ENCODE peak calls at places on chromosomes 16 and 17, in eight cellular contexts. One of them, this sample, is unnamed. For H3K4me1, the result is how much of the 10 kb centered on the place peaks cover.

GRCh38 chr16:35410438-35410837 is 1951.0 kb downstream of the TP53TG3F start:
- DNase-seq in lung: no peak
- DNase-seq in GM23338: no peak
- DNase-seq in body of pancreas: no peak
- DNase-seq in adrenal gland: no peak
- DNase-seq in H9: no peak
- DNase-seq in heart right ventricle: no peak
- DNase-seq in SK-N-SH: no peak
- DNase-seq in this sample: no peak

GRCh38 chr17:32871736-32872135 is 5.2 kb downstream of the MYO1D start:
- DNase-seq in lung: no peak
- DNase-seq in GM23338: no peak
- DNase-seq in body of pancreas: no peak
- DNase-seq in adrenal gland: no peak
- DNase-seq in H9: no peak
- DNase-seq in heart right ventricle: no peak
- DNase-seq in SK-N-SH: no peak
- DNase-seq in this sample: no peak

GRCh38 chr17:17570207-17570797 is 21.2 kb downstream of the PEMT start:
- DNase-seq in lung: no peak
- DNase-seq in GM23338: peak
- DNase-seq in body of pancreas: peak
- DNase-seq in adrenal gland: peak
- DNase-seq in H9: peak
- DNase-seq in heart right ventricle: peak
- DNase-seq in SK-N-SH: peak
- DNase-seq in this sample: peak

GRCh38 chr17:58186591-58186990 is 5.9 kb upstream of the EPX start:
- DNase-seq in lung: no peak
- DNase-seq in GM23338: no peak
- DNase-seq in body of pancreas: no peak
- DNase-seq in adrenal gland: no peak
- DNase-seq in H9: no peak
- DNase-seq in heart right ventricle: no peak
- DNase-seq in SK-N-SH: no peak
- DNase-seq in this sample: no peak

GRCh38 chr16:4729876-4730275 is 4.2 kb downstream of the ANKS3 start:
- DNase-seq in lung: no peak
- DNase-seq in GM23338: no peak
- DNase-seq in body of pancreas: no peak
- DNase-seq in adrenal gland: no peak
- DNase-seq in H9: no peak
- DNase-seq in heart right ventricle: no peak
- DNase-seq in SK-N-SH: no peak
- DNase-seq in this sample: no peak

GRCh38 chr17:81428521-81428920 is 33.3 kb downstream of the BAHCC1 start:
- DNase-seq in lung: no peak
- DNase-seq in GM23338: no peak
- DNase-seq in body of pancreas: no peak
- DNase-seq in adrenal gland: no peak
- DNase-seq in H9: no peak
- DNase-seq in heart right ventricle: no peak
- DNase-seq in SK-N-SH: no peak
- DNase-seq in this sample: no peak

GRCh38 chr17:50165867-50166517 is at the start of gene SGCA:
- DNase-seq in lung: no peak
- DNase-seq in GM23338: no peak
- DNase-seq in body of pancreas: no peak
- DNase-seq in adrenal gland: no peak
- DNase-seq in H9: no peak
- DNase-seq in heart right ventricle: peak
- DNase-seq in SK-N-SH: no peak
- DNase-seq in this sample: no peak

GRCh38 chr16:3173892-3174617 is 13.9 kb upstream of the OR1F1 start:
- DNase-seq in lung: no peak
- DNase-seq in GM23338: peak
- DNase-seq in body of pancreas: no peak
- DNase-seq in adrenal gland: no peak
- DNase-seq in H9: peak
- DNase-seq in heart right ventricle: no peak
- DNase-seq in SK-N-SH: peak
- DNase-seq in this sample: no peak

GRCh38 chr17:58327363-58328194 is 1.0 kb downstream of the TSPOAP1 start:
- DNase-seq in lung: no peak
- DNase-seq in GM23338: no peak
- DNase-seq in body of pancreas: no peak
- DNase-seq in adrenal gland: no peak
- DNase-seq in H9: no peak
- DNase-seq in heart right ventricle: no peak
- DNase-seq in SK-N-SH: peak
- DNase-seq in this sample: no peak

GRCh38 chr17:42704495-42705494 is 22.5 kb downstream of the CNTNAP1 start:
- DNase-seq in lung: no peak
- DNase-seq in GM23338: no peak
- DNase-seq in body of pancreas: no peak
- DNase-seq in adrenal gland: no peak
- DNase-seq in H9: no peak
- DNase-seq in heart right ventricle: no peak
- DNase-seq in SK-N-SH: no peak
- DNase-seq in this sample: no peak

GRCh38 chr16:50389900-50390896 is 21.4 kb upstream of the BRD7 start:
- DNase-seq in lung: no peak
- DNase-seq in GM23338: no peak
- DNase-seq in body of pancreas: no peak
- DNase-seq in adrenal gland: peak
- DNase-seq in H9: no peak
- DNase-seq in heart right ventricle: no peak
- DNase-seq in SK-N-SH: peak
- DNase-seq in this sample: no peak

GRCh38 chr16:54140057-54140787 is 146.4 kb downstream of the IRX3 start:
- DNase-seq in lung: no peak
- DNase-seq in GM23338: no peak
- DNase-seq in body of pancreas: peak
- DNase-seq in adrenal gland: no peak
- DNase-seq in H9: no peak
- DNase-seq in heart right ventricle: no peak
- DNase-seq in SK-N-SH: peak
- DNase-seq in this sample: no peak

GRCh38 chr17:60926466-60927183 is 249.0 kb downstream of the BCAS3 start:
- DNase-seq in lung: no peak
- DNase-seq in GM23338: no peak
- DNase-seq in body of pancreas: no peak
- DNase-seq in adrenal gland: no peak
- DNase-seq in H9: no peak
- DNase-seq in heart right ventricle: no peak
- DNase-seq in SK-N-SH: no peak
- DNase-seq in this sample: no peak

GRCh38 chr17:35254107-35254802 is 11.4 kb downstream of the SLFN5 start:
- DNase-seq in lung: peak
- DNase-seq in GM23338: no peak
- DNase-seq in body of pancreas: peak
- DNase-seq in adrenal gland: peak
- DNase-seq in H9: no peak
- DNase-seq in heart right ventricle: no peak
- DNase-seq in SK-N-SH: no peak
- DNase-seq in this sample: peak

GRCh38 chr16:4694664-4695451 is 1.5 kb downstream of the NUDT16L1 start:
- DNase-seq in lung: no peak
- DNase-seq in GM23338: no peak
- DNase-seq in body of pancreas: no peak
- DNase-seq in adrenal gland: no peak
- DNase-seq in H9: no peak
- DNase-seq in heart right ventricle: peak
- DNase-seq in SK-N-SH: peak
- DNase-seq in this sample: no peak

GRCh38 chr17:64331946-64332493 is 58.6 kb downstream of the PECAM1 start:
- DNase-seq in lung: peak
- DNase-seq in GM23338: no peak
- DNase-seq in body of pancreas: peak
- DNase-seq in adrenal gland: peak
- DNase-seq in H9: no peak
- DNase-seq in heart right ventricle: peak
- DNase-seq in SK-N-SH: no peak
- DNase-seq in this sample: no peak

GRCh38 chr16:24737391-24737871 is 8.0 kb downstream of the TNRC6A start:
- DNase-seq in lung: no peak
- DNase-seq in GM23338: no peak
- DNase-seq in body of pancreas: no peak
- DNase-seq in adrenal gland: no peak
- DNase-seq in H9: no peak
- DNase-seq in heart right ventricle: no peak
- DNase-seq in SK-N-SH: no peak
- DNase-seq in this sample: no peak

GRCh38 chr16:21703589-21704174 is 39.9 kb downstream of the OTOA start:
- DNase-seq in lung: no peak
- DNase-seq in GM23338: no peak
- DNase-seq in body of pancreas: no peak
- DNase-seq in adrenal gland: no peak
- DNase-seq in H9: no peak
- DNase-seq in heart right ventricle: no peak
- DNase-seq in SK-N-SH: no peak
- DNase-seq in this sample: no peak

GRCh38 chr17:8384801-8385335 is 1.9 kb upstream of the RPL26 start:
- DNase-seq in lung: no peak
- DNase-seq in GM23338: peak
- DNase-seq in body of pancreas: no peak
- DNase-seq in adrenal gland: no peak
- DNase-seq in H9: peak
- DNase-seq in heart right ventricle: no peak
- DNase-seq in SK-N-SH: no peak
- DNase-seq in this sample: no peak

GRCh38 chr17:4919511-4920047 is 12.5 kb upstream of the GP1BA start:
- DNase-seq in lung: no peak
- DNase-seq in GM23338: peak
- DNase-seq in body of pancreas: no peak
- DNase-seq in adrenal gland: no peak
- DNase-seq in H9: peak
- DNase-seq in heart right ventricle: no peak
- DNase-seq in SK-N-SH: no peak
- DNase-seq in this sample: no peak

GRCh38 chr16:66127459-66128362 is 238.8 kb upstream of the CDH5 start:
- DNase-seq in lung: no peak
- DNase-seq in GM23338: peak
- DNase-seq in body of pancreas: peak
- DNase-seq in adrenal gland: peak
- DNase-seq in H9: peak
- DNase-seq in heart right ventricle: peak
- DNase-seq in SK-N-SH: peak
- DNase-seq in this sample: no peak

GRCh38 chr16:7315813-7316212 is 16.8 kb upstream of the RBFOX1 start:
- DNase-seq in lung: no peak
- DNase-seq in GM23338: no peak
- DNase-seq in body of pancreas: no peak
- DNase-seq in adrenal gland: no peak
- DNase-seq in H9: no peak
- DNase-seq in heart right ventricle: no peak
- DNase-seq in SK-N-SH: no peak
- DNase-seq in this sample: no peak

GRCh38 chr17:1736348-1737281 is 6.1 kb upstream of the SERPINF2 start:
- DNase-seq in lung: no peak
- DNase-seq in GM23338: no peak
- DNase-seq in body of pancreas: peak
- DNase-seq in adrenal gland: peak
- DNase-seq in H9: no peak
- DNase-seq in heart right ventricle: peak
- DNase-seq in SK-N-SH: peak
- DNase-seq in this sample: no peak

GRCh38 chr17:193841-194806 is 12.7 kb upstream of the DOC2B start:
- DNase-seq in lung: no peak
- DNase-seq in GM23338: no peak
- DNase-seq in body of pancreas: peak
- DNase-seq in adrenal gland: peak
- DNase-seq in H9: no peak
- DNase-seq in heart right ventricle: no peak
- DNase-seq in SK-N-SH: no peak
- DNase-seq in this sample: no peak
- TF ChIP-seq CTCF in lung: no peak
- TF ChIP-seq CTCF in GM23338: no peak
- TF ChIP-seq CTCF in body of pancreas: peak
- TF ChIP-seq CTCF in adrenal gland: no peak
- TF ChIP-seq CTCF in H9: no peak
- TF ChIP-seq CTCF in heart right ventricle: no peak
- TF ChIP-seq CTCF in SK-N-SH: no peak
- TF ChIP-seq CTCF in this sample: no peak

GRCh38 chr17:77323413-77324171 is 182.8 kb downstream of the SEC14L1 start:
- DNase-seq in lung: no peak
- DNase-seq in GM23338: no peak
- DNase-seq in body of pancreas: no peak
- DNase-seq in adrenal gland: peak
- DNase-seq in H9: peak
- DNase-seq in heart right ventricle: peak
- DNase-seq in SK-N-SH: peak
- DNase-seq in this sample: peak
- H3K4me1 ChIP-seq in lung: under half
- H3K4me1 ChIP-seq in GM23338: under half
- H3K4me1 ChIP-seq in body of pancreas: half or more
- H3K4me1 ChIP-seq in adrenal gland: half or more
- H3K4me1 ChIP-seq in H9: under half
- H3K4me1 ChIP-seq in heart right ventricle: half or more
- H3K4me1 ChIP-seq in SK-N-SH: half or more
- H3K4me1 ChIP-seq in this sample: under half

DNA sequence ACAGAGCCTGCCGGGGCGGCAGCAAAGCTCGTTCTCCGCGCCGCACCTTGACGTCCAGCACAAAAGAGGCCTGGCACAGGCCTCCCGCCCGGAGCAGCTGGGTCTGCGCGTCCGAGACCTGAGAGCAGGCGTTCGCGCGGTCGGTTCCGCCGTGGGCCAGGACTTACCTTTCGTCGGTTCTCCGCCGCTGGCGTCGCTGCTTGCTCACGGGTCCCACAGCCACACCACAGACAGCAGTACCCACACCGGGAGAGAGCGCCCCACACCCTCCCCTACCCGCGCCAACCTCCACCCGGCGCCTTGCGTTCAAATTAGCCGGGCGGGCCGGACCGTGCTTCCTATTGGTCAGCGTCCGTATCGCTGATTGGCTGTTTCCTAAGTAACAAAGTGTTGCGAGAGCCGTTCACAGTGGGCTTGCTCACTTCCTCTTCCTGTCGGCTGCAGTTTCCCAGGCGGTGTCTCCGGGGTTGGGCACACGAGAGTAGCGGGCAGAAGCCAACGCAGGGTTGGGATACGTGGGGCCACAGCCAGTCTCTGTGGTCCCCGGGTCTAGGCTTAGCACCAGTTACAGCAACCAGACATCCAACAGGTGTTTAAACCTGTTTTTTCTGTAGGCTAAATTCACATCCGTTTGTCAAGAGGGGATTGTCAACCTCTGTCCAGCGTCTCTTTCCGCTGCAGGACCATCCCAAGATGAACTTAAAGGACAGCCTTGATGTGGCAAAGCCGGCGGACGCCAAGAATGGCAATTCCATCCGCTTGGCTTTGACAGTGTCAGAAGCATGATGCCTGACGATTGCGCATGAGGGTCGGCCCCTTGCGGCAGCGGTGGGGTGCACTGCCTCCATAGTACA is at the start of gene KIF18B:
- DNase-seq in lung: peak
- DNase-seq in GM23338: peak
- DNase-seq in body of pancreas: peak
- DNase-seq in adrenal gland: peak
- DNase-seq in H9: peak
- DNase-seq in heart right ventricle: peak
- DNase-seq in SK-N-SH: peak
- DNase-seq in this sample: peak
- TF ChIP-seq CTCF in lung: no peak
- TF ChIP-seq CTCF in GM23338: no peak
- TF ChIP-seq CTCF in body of pancreas: no peak
- TF ChIP-seq CTCF in adrenal gland: no peak
- TF ChIP-seq CTCF in H9: peak
- TF ChIP-seq CTCF in heart right ventricle: no peak
- TF ChIP-seq CTCF in SK-N-SH: no peak
- TF ChIP-seq CTCF in this sample: no peak

GRCh38 chr16:27198451-27199234 is 4.7 kb upstream of the KDM8 start:
- DNase-seq in lung: no peak
- DNase-seq in GM23338: no peak
- DNase-seq in body of pancreas: no peak
- DNase-seq in adrenal gland: no peak
- DNase-seq in H9: no peak
- DNase-seq in heart right ventricle: no peak
- DNase-seq in SK-N-SH: no peak
- DNase-seq in this sample: no peak
- H3K4me1 ChIP-seq in lung: under half
- H3K4me1 ChIP-seq in GM23338: under half
- H3K4me1 ChIP-seq in body of pancreas: under half
- H3K4me1 ChIP-seq in adrenal gland: under half
- H3K4me1 ChIP-seq in H9: under half
- H3K4me1 ChIP-seq in heart right ventricle: under half
- H3K4me1 ChIP-seq in SK-N-SH: under half
- H3K4me1 ChIP-seq in this sample: under half

This sample was measured in colonic mucosa.